ENCODE peak calls at places on chromosomes 3 and 15, in five cellular contexts. S is stimulated activated CD8-positive, alpha-beta memory T cell treated with anti-CD3 and anti-CD28 coated beads, Interleukin-12 subunit alpha, Interleukin-12 subunit beta, amount 100 ng/mL, for 1 hour; I is NT2/D1; V is stimulated activated CD4-positive, alpha-beta T cell treated with anti-CD3 and anti-CD28 coated beads, Interleukin-12 subunit alpha, Interleukin-12 subunit beta, amount 100 ng/mL, for 4 hours; K is kidney tubule cell. J is an unnamed sample.

GRCh38 chr3:47476644-47477199 is 981 bp upstream of the SCAP start:
- DNase-seq in I (no peak), V (no peak), K (no peak), S (no peak), J (no peak)

GRCh38 chr15:74393423-74393822 is 26.0 kb upstream of the CYP11A1 start:
- DNase-seq in K (no peak), S (no peak), I (no peak), V (no peak), J (no peak)

GRCh38 chr3:159787794-159788205 is 200.8 kb upstream of the IL12A start:
- DNase-seq in K (no peak), I (no peak), S (no peak), V (no peak), J (no peak)

GRCh38 chr15:66858423-66859207 is 156.6 kb downstream of the SMAD6 start:
- DNase-seq in S (no peak), K (no peak), I (no peak), V (no peak), J (no peak)

GRCh38 chr3:31235062-31235704 is 297.5 kb upstream of the STT3B start:
- DNase-seq in K (no peak), S (no peak), I (no peak), V (no peak), J (no peak)

GRCh38 chr3:172187511-172187910 is 148.1 kb downstream of the FNDC3B start:
- DNase-seq in S (no peak), I (no peak), K (no peak), V (no peak), J (no peak)

GRCh38 chr15:77748078-77749064 is 115.7 kb upstream of the LINGO1 start:
- DNase-seq in K (no peak), I (no peak), V (no peak), S (no peak), J (no peak)

GRCh38 chr15:99961011-99961441 is 227.8 kb upstream of the LYSMD4 start:
- DNase-seq in I (no peak), S (no peak), V (no peak), K (peak; percentile 43), J (no peak)

GRCh38 chr3:194112120-194113106 is 23.5 kb upstream of the HES1 start:
- DNase-seq in S (no peak), V (no peak), K (peak; percentile 98), I (no peak), J (no peak)

GRCh38 chr3:111541911-111542483 is at the start of gene CD96:
- DNase-seq in I (no peak), S (peak; percentile 57), V (peak; percentile 45), K (no peak), J (no peak)